ENCODE peak calls at places on chromosome 16, in nine cellular contexts. V, M, L, Q, Y, B, F, K and Z are unnamed samples.

GRCh38 chr16:4496305-4496704 is 20.1 kb downstream of the HMOX2 start:
- DNase-seq in V (no peak), M (no peak), L (no peak), Q (no peak), Y (no peak), B (no peak), F (peak; percentile 85), K (no peak), Z (no peak)

GRCh38 chr16:25051446-25052160 is 36.4 kb upstream of the ARHGAP17 start:
- DNase-seq in V (no peak), M (no peak), L (no peak), Q (no peak), Y (no peak), B (no peak), F (peak; percentile 84), K (no peak), Z (no peak)

GRCh38 chr16:85275533-85276249 is 163.4 kb upstream of the CIBAR2 start:
- DNase-seq in V (peak; percentile 86), M (peak; percentile 75), L (no peak), Q (peak; percentile 69), Y (peak; percentile 75), B (peak; percentile 64), F (peak; percentile 41), K (peak; percentile 75), Z (no peak)

GRCh38 chr16:58128721-58129096 is 472 bp downstream of the CFAP20 start:
- DNase-seq in V (no peak), M (peak; percentile 26), L (no peak), Q (no peak), Y (no peak), B (no peak), F (no peak), K (no peak), Z (no peak)

GRCh38 chr16:56611281-56611833 is 3.0 kb downstream of the MT2A start:
- DNase-seq in V (no peak), M (peak; percentile 51), L (no peak), Q (peak; percentile 73), Y (no peak), B (peak; percentile 72), F (peak; percentile 67), K (peak; percentile 50), Z (no peak)

GRCh38 chr16:73048292-73049050 is 543 bp upstream of the ZFHX3 start:
- DNase-seq in V (no peak), M (peak; percentile 32), L (no peak), Q (peak; percentile 54), Y (peak; percentile 67), B (peak; percentile 74), F (no peak), K (no peak), Z (no peak)

GRCh38 chr16:67872631-67873434 is at the start of gene EDC4:
- DNase-seq in V (peak; percentile 89), M (peak; percentile 81), L (peak; percentile 94), Q (peak; percentile 86), Y (peak; percentile 88), B (peak; percentile 89), F (peak; percentile 78), K (peak; percentile 66), Z (peak; percentile 89)

GRCh38 chr16:76428858-76429257 is 151.7 kb downstream of the CNTNAP4 start:
- DNase-seq in V (no peak), M (no peak), L (no peak), Q (peak; percentile 10), Y (peak; percentile 10), B (no peak), F (no peak), K (no peak), Z (no peak)

GRCh38 chr16:65532218-65532617 is 410.4 kb upstream of the CDH11 start:
- DNase-seq in V (no peak), M (no peak), L (peak; percentile 31), Q (no peak), Y (no peak), B (no peak), F (no peak), K (no peak), Z (no peak)

GRCh38 chr16:56600398-56600999 is 7.9 kb upstream of the MT2A start:
- DNase-seq in V (peak; percentile 87), M (peak; percentile 49), L (no peak), Q (peak; percentile 44), Y (no peak), B (no peak), F (peak; percentile 66), K (peak; percentile 49), Z (no peak)

GRCh38 chr16:57000271-57001025 is 11.1 kb downstream of the NLRC5 start:
- DNase-seq in V (peak; percentile 42), M (no peak), L (no peak), Q (peak; percentile 43), Y (peak; percentile 36), B (peak; percentile 84), F (peak; percentile 97), K (peak; percentile 27), Z (no peak)

GRCh38 chr16:86117756-86118155 is 218.8 kb downstream of the IRF8 start:
- DNase-seq in V (no peak), M (peak; percentile 74), L (no peak), Q (no peak), Y (no peak), B (no peak), F (no peak), K (no peak), Z (no peak)

GRCh38 chr16:65988019-65988418 is 378.5 kb upstream of the CDH5 start:
- DNase-seq in V (no peak), M (no peak), L (no peak), Q (no peak), Y (no peak), B (no peak), F (no peak), K (no peak), Z (no peak)

DNA sequence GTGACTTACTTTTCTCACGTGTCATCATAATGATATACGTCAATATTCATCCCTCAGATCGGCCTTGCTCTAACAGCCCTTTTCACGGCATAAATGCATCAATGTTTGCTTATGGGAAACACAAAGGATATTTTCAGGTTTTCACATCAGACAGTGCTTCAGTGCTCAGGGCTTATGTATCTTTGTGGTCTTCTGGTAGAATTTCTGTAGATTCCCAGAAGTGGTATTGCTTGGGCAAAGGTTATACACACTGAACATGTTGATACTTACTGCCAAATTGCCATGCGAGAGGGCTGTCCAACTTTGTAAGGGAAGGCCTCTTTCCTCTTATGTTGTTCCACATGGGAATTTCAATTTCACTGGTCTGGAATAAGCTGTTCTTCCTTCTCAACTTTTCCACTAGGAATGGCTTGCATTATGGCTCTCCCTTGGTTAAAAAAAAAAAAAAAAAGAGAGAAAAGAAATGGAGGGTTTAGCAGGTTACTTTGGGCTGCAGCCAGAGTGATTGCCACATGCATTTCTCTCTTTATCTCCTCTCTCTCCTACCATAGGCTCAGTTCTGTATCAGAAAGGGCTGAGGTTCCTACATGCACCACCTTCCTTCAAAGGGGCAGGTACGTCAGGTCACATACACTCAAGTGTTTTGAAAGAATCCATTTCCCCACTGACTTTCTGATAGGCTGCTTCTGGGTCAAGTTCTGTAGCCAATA is 19.3 kb downstream of the DHODH start:
- DNase-seq in V (no peak), M (no peak), L (no peak), Q (no peak), Y (no peak), B (no peak), F (no peak), K (no peak), Z (no peak)
- TF ChIP-seq POLR2A in V (no peak), M (no peak), L (no peak), Q (no peak), Y (no peak), B (no peak), F (no peak), K (no peak), Z (no peak)

GRCh38 chr16:87684106-87684677 is 81.6 kb downstream of the KLHDC4 start:
- DNase-seq in V (no peak), M (no peak), L (no peak), Q (peak; percentile 29), Y (no peak), B (no peak), F (no peak), K (no peak), Z (no peak)

GRCh38 chr16:87685766-87686165 is 80.0 kb downstream of the KLHDC4 start:
- DNase-seq in V (no peak), M (no peak), L (no peak), Q (no peak), Y (no peak), B (no peak), F (no peak), K (no peak), Z (no peak)

GRCh38 chr16:87684711-87685404 is 80.9 kb downstream of the KLHDC4 start:
- DNase-seq in V (no peak), M (no peak), L (no peak), Q (no peak), Y (no peak), B (no peak), F (no peak), K (no peak), Z (no peak)

GRCh38 chr16:87686697-87687570 is 78.9 kb downstream of the KLHDC4 start:
- DNase-seq in V (no peak), M (peak; percentile 73), L (no peak), Q (no peak), Y (no peak), B (no peak), F (no peak), K (no peak), Z (no peak)

GRCh38 chr16:87685405-87685755 is 80.4 kb downstream of the KLHDC4 start:
- DNase-seq in V (no peak), M (no peak), L (no peak), Q (no peak), Y (no peak), B (no peak), F (no peak), K (no peak), Z (no peak)
- TF ChIP-seq POLR2A in V (no peak), M (no peak), L (no peak), Q (no peak), Y (no peak), B (no peak), F (no peak), K (no peak), Z (no peak)

GRCh38 chr16:30382398-30383015 is at the start of gene SEPTIN1:
- DNase-seq in V (no peak), M (no peak), L (no peak), Q (no peak), Y (peak; percentile 67), B (no peak), F (no peak), K (no peak), Z (no peak)
- TF ChIP-seq POLR2A in V (no peak), M (no peak), L (no peak), Q (no peak), Y (peak; percentile 7), B (no peak), F (no peak), K (no peak), Z (no peak)

DNA sequence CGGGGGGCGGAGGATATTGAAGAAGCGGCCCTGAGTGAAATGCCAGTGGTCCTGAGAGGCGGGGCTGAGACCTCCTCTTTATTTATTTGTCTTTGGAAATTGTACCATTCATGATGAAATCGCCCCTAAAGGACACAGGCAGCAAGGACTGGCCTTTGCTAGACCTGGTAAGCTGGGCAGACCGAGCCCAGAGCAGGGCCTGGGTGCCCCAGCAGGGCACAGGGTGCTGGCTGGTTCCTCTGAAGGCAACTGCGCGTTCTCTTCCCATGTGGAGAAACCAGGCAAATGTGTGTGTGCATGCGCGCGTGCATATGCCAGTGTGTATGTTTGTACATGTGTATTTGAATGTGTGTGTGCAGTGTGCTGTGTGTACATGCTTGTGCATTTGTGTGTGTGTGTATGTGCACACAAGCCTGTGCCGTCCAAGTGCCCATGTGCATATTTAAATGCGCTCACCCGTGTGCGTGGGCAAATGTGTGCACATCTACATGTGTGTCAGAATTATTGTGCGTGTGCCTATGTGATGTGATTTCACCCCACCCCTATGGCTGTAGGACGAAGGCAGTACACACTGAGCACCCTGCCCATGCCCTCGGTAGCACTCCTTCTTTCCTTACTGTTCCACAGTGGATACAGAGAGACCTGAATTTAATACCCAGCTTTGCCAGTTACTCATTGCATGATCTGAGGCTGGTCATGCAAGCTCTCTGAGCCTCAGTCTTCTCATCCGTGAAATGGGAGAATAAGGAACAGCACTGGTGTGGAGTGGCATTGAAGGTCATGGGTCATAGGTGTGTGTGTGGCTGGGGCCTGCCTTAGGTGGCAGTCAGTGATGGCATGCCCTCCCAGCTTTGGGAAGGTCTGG is 105.2 kb downstream of the CMIP start:
- DNase-seq in V (no peak), M (no peak), L (no peak), Q (no peak), Y (no peak), B (no peak), F (no peak), K (no peak), Z (no peak)
- TF ChIP-seq POLR2A in V (no peak), M (no peak), L (no peak), Q (no peak), Y (no peak), B (no peak), F (no peak), K (no peak), Z (no peak)